ENCODE peak calls at places on chromosomes 16 and 17, in seven cellular contexts. E, T, F, R, C, W and L are unnamed samples.

GRCh38 chr17:17532991-17533390 is 36.8 kb upstream of the RASD1 start:
- DNase-seq in T (no peak), R (no peak), E (no peak), F (no peak), C (no peak), W (no peak), L (no peak)

GRCh38 chr17:4163951-4164350 is 21.0 kb downstream of the CYB5D2 start:
- DNase-seq in W (no peak), C (no peak), T (peak), E (no peak), F (no peak), R (peak), L (no peak)

GRCh38 chr16:17368951-17369350 is 101.8 kb downstream of the XYLT1 start:
- DNase-seq in R (no peak), T (no peak), E (no peak), C (peak), W (no peak), F (no peak), L (no peak)

GRCh38 chr17:33968350-33969044 is 286.6 kb upstream of the CCL2 start:
- DNase-seq in C (no peak), T (no peak), F (peak), W (no peak), E (no peak), R (no peak), L (no peak)

GRCh38 chr17:40124279-40125141 is 2.7 kb downstream of the MSL1 start:
- DNase-seq in F (peak), T (peak), E (no peak), W (no peak), C (no peak), R (peak), L (no peak)

GRCh38 chr16:86668136-86668535 is 89.8 kb downstream of the FOXL1 start:
- DNase-seq in C (no peak), F (peak), R (peak), T (peak), W (no peak), E (no peak), L (no peak)

GRCh38 chr16:88747588-88748301 is 37.3 kb downstream of the PIEZO1 start:
- DNase-seq in C (no peak), T (peak), W (peak), F (peak), R (no peak), E (no peak), L (no peak)

GRCh38 chr16:84043486-84044107 is 1.0 kb upstream of the SLC38A8 start:
- DNase-seq in W (no peak), T (no peak), E (no peak), C (no peak), F (peak), R (no peak), L (peak)

GRCh38 chr17:63542942-63543821 is 7.1 kb upstream of the DCAF7 start:
- DNase-seq in R (no peak), E (no peak), T (no peak), F (no peak), W (peak), C (no peak), L (peak)

GRCh38 chr16:3610698-3611144 is 685 bp downstream of the SLX4 start:
- DNase-seq in W (no peak), F (peak), E (no peak), R (no peak), T (no peak), C (peak), L (no peak)

GRCh38 chr16:64440421-64440831 is 681.4 kb downstream of the CDH11 start:
- DNase-seq in F (no peak), W (no peak), C (no peak), E (no peak), R (peak), T (peak), L (no peak)

GRCh38 chr17:41404024-41404651 is 6.7 kb upstream of the KRT31 start:
- DNase-seq in F (peak), C (no peak), T (peak), W (no peak), R (peak), E (no peak), L (no peak)

GRCh38 chr16:66662445-66663194 is 33.9 kb downstream of the CMTM4 start:
- DNase-seq in C (no peak), W (no peak), T (peak), F (peak), R (peak), E (no peak), L (no peak)

GRCh38 chr17:75614556-75615270 is 18.5 kb upstream of the SMIM5 start:
- DNase-seq in R (no peak), T (no peak), E (no peak), C (no peak), W (no peak), F (no peak), L (no peak)

GRCh38 chr17:79529661-79530081 is 81.2 kb downstream of the RBFOX3 start:
- DNase-seq in C (no peak), E (no peak), T (no peak), F (no peak), W (no peak), R (no peak), L (no peak)
- H3K27ac ChIP-seq in C (no peak), E (no peak), T (no peak), F (no peak), W (no peak), R (no peak), L (no peak)

GRCh38 chr17:880074-880870 is 98.1 kb downstream of the MRM3 start:
- DNase-seq in T (peak), E (no peak), R (no peak), W (no peak), C (no peak), F (peak), L (no peak)
- H3K27ac ChIP-seq in T (peak), E (no peak), R (peak), W (peak), C (no peak), F (peak), L (peak)

DNA sequence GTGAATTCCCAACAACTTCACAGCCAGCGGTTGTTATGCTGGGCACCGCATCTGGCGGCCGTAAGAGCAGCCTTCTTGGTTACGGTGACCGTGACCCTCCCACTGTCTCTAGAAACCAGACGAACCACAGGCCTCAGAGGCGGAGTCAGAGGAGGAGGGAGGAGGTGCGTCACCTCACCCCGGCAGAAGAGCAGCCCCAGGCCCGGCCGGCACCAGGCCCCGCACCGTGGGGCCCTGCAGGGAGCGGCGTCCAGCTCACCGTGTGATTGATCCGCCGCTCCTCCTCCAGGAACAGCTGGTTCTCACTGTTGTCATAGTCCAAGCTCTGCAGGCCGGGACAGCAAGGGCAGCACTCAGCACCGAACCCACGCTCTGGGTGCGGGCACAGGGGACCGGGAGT is 13.7 kb downstream of the CLCN7 start:
- DNase-seq in C (no peak), F (no peak), E (no peak), T (no peak), W (no peak), R (no peak), L (no peak)
- H3K27ac ChIP-seq in C (no peak), F (no peak), E (no peak), T (no peak), W (no peak), R (no peak), L (no peak)

DNA sequence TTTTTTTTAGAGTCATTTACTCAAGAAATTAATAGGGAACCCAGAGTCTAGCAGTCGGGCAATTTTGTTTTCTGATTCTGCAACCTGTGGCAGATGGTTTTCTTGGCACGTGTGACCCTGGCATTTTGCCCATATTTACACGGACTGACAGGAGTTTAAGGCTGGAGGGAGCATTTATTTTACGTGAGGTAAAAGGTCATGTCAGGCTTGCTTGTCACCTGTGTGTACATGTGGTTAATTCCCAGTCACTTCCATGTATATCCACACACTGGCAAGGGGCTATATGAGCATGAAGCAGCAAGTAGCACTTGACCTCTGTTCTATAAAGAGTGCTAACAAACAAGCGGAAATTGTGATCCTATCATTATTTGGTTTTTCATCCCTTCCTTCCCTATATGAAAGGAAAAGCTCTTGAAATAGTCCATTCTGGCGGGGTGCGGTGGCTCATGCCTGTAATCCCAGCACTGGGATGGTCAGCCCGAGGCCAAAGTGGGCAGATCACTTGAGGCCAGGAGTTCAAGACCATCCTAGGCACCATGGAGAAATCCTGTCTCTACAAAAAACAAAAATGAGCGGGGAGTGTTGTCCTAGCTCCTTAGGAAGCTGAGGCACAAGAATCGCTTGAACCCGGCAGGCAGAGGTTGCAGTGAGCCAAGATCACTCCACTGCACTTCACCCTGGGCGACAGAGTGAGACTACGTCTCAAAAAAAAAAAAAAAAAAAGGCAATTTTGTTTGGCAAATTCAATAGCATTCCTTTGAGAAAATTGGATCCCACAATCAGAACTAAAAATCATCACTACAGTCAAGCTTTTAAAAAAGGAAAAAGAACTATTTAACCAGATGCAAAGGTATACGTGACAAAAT is 2.1 kb downstream of the SPAG9 start:
- DNase-seq in R (no peak), E (no peak), C (no peak), W (peak), F (no peak), T (no peak), L (no peak)
- H3K27ac ChIP-seq in R (no peak), E (no peak), C (no peak), W (peak), F (no peak), T (peak), L (peak)

DNA sequence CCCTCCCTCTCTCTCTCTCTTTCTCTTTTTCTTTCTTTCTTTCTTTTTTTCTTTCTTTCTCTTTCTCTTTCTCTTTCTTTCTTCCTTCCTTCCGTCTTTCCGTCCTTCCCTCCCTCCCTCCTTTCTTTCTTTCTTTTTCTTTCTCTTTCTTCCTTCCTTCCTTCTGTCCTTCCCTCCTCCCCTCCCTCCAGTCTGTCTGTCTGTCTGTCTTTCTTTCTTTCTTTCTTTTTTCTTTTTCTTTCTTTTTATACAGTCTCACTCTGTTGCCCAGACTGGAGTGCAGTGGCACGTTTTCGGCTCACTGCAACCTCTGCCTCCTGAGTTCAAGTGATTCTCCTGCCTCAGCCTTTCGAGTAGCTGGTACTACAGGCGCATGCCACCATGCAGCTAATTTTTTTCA is 14.4 kb downstream of the CA4 start:
- DNase-seq in C (no peak), E (no peak), W (no peak), F (no peak), T (no peak), R (no peak), L (no peak)
- H3K27ac ChIP-seq in C (no peak), E (no peak), W (no peak), F (no peak), T (no peak), R (no peak), L (peak)

DNA sequence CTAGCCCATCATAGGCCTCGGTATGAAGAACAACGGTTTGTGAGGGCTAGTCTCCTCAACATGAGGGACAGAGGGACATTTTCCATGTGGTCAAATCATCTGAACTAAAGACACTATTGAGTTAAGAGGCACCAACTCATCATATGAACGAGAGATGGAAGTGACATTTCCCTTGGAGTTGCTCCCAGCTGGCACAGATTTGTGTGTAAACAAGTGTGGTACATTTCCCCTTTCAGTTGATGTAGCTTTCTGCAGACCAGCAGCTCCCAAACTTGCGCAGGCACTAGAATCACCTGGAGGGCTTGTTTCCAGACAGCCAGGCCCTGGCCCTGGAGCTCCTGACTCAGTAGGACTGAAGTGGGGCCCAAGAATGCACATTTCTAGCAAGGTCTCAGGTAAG is 205.5 kb downstream of the PARN start:
- DNase-seq in T (no peak), R (no peak), E (no peak), F (no peak), C (no peak), W (no peak), L (no peak)
- H3K27ac ChIP-seq in T (no peak), R (no peak), E (no peak), F (no peak), C (no peak), W (no peak), L (no peak)

DNA sequence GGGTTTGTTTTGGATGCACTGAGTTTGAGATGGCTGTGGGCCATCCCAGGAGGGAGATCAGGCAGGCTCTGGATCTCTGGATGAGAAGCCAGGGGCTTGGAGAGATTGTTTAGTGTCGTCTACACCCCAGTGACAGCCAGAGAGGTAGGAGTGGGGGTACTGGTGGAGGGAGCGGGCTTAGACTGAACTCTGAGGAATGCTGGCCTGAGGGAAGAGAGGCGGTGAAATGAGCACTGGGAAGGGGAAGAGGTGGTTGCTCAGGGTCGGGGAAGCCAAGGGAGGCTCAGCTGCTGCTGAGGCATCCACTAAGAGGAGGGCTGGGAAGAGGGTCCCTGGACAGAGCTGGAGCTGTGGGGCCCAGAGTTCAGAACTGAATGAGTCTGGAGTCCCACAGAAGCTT is 23.6 kb downstream of the CACNA1G start:
- DNase-seq in R (no peak), F (no peak), C (no peak), E (no peak), W (no peak), T (no peak), L (no peak)
- H3K27ac ChIP-seq in R (no peak), F (no peak), C (no peak), E (no peak), W (no peak), T (peak), L (no peak)

GRCh38 chr17:71405101-71405500 is 715.7 kb upstream of the SOX9 start:
- DNase-seq in T (no peak), C (no peak), R (no peak), E (no peak), F (no peak), W (no peak), L (no peak)

GRCh38 chr17:71409712-71410111 is 711.1 kb upstream of the SOX9 start:
- DNase-seq in F (no peak), T (peak), C (no peak), R (peak), E (no peak), W (no peak), L (no peak)

GRCh38 chr17:71412803-71413202 is 708.0 kb upstream of the SOX9 start:
- DNase-seq in E (no peak), C (no peak), F (no peak), R (peak), T (peak), W (no peak), L (no peak)

GRCh38 chr17:71409137-71409536 is 711.7 kb upstream of the SOX9 start:
- DNase-seq in C (no peak), W (no peak), F (no peak), E (no peak), R (peak), T (no peak), L (no peak)

GRCh38 chr17:71407972-71408371 is 712.8 kb upstream of the SOX9 start:
- DNase-seq in W (no peak), F (no peak), R (no peak), T (no peak), C (no peak), E (no peak), L (no peak)
- H3K27ac ChIP-seq in W (no peak), F (no peak), R (no peak), T (no peak), C (no peak), E (no peak), L (no peak)

DNA sequence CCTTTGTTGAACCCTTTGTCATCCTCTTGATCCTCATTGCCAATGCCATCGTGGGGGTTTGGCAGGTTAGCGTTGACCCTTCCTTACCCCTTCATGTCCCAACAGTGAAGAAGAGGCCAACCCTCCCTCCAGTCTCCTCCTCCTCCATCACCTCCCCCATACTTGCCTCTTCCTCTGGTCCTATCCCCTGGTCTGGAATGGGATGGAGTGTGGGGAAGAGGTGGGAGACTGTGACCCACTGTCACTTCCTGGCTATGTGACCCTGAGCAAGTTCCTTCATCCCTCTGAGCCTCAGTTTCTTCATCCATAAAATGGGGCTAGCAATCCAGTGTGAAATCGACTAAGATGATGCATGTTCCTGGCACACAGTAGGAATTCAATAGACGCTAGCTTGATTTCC is 2.7 kb downstream of the ATP2A1 start:
- DNase-seq in E (no peak), F (no peak), R (no peak), W (no peak), C (no peak), T (no peak), L (no peak)
- H3K27ac ChIP-seq in E (no peak), F (no peak), R (no peak), W (no peak), C (no peak), T (no peak), L (no peak)